ENCODE peak calls at places on chromosomes 4 and X, in seven cellular contexts. Q, B, M, D, O, K and Z are unnamed samples.

GRCh38 chr4:128483816-128484215 is 196.2 kb upstream of the PGRMC2 start:
- DNase-seq in K (no peak), B (no peak), M (no peak), Q (no peak), D (no peak), O (no peak), Z (peak; percentile 27)

GRCh38 chr4:20262221-20262620 is 10.5 kb downstream of the SLIT2 start:
- DNase-seq in M (no peak), K (no peak), Q (no peak), O (no peak), D (no peak), B (no peak), Z (no peak)

GRCh38 chrX:25069209-25069608 is 53.4 kb upstream of the ARX start:
- DNase-seq in Q (no peak), K (no peak), B (no peak), D (no peak), O (no peak), M (no peak), Z (no peak)

GRCh38 chr4:140790171-140790570 is 34.0 kb upstream of the TBC1D9 start:
- DNase-seq in O (no peak), D (no peak), M (no peak), B (no peak), K (no peak), Q (no peak), Z (no peak)

GRCh38 chr4:89868999-89869589 is 25.6 kb upstream of the MMRN1 start:
- DNase-seq in K (no peak), D (no peak), M (no peak), B (no peak), O (no peak), Q (peak; percentile 18), Z (peak; percentile 5)

GRCh38 chr4:84224522-84224921 is 274.6 kb downstream of the NKX6-1 start:
- DNase-seq in K (no peak), D (no peak), Q (no peak), M (no peak), B (no peak), O (no peak), Z (no peak)

GRCh38 chrX:14697453-14697852 is 168.1 kb downstream of the GLRA2 start:
- DNase-seq in D (peak; percentile 1), K (peak; percentile 12), B (peak; percentile 52), Q (peak; percentile 10), O (no peak), M (peak; percentile 47), Z (no peak)

GRCh38 chr4:77618383-77619241 is 13.0 kb downstream of the CXCL13 start:
- DNase-seq in D (peak; percentile 77), M (peak; percentile 88), O (peak; percentile 59), B (peak; percentile 89), K (peak; percentile 63), Q (peak; percentile 75), Z (peak; percentile 58)

GRCh38 chr4:88054909-88055308 is 47.5 kb downstream of the PKD2 start:
- DNase-seq in B (peak; percentile 79), O (no peak), K (peak; percentile 60), M (peak; percentile 60), D (peak; percentile 24), Q (peak; percentile 69), Z (peak; percentile 72)

GRCh38 chr4:176393306-176394013 is 73.7 kb downstream of the SPCS3 start:
- DNase-seq in M (peak; percentile 29), B (no peak), K (no peak), Q (no peak), D (peak; percentile 11), O (no peak), Z (peak; percentile 58)

GRCh38 chrX:2514131-2514530 is 13.4 kb upstream of the DHRSX start:
- DNase-seq in B (no peak), Q (no peak), D (no peak), M (no peak), K (no peak), O (no peak), Z (no peak)

GRCh38 chr4:83255584-83255983 is 29.0 kb downstream of the COQ2 start:
- DNase-seq in O (no peak), K (no peak), D (no peak), B (peak; percentile 85), M (no peak), Q (peak; percentile 86), Z (peak; percentile 76)

GRCh38 chr4:114997596-114997995 is 115.8 kb downstream of the NDST4 start:
- DNase-seq in D (no peak), B (no peak), M (no peak), K (no peak), Q (peak; percentile 51), O (no peak), Z (no peak)

GRCh38 chrX:99719140-99719539 is 690.9 kb downstream of the PCDH19 start:
- DNase-seq in Q (no peak), D (no peak), B (peak; percentile 3), M (peak; percentile 48), K (no peak), O (no peak), Z (no peak)

GRCh38 chr4:89316931-89317366 is 9.3 kb upstream of the GPRIN3 start:
- DNase-seq in Q (peak; percentile 73), D (no peak), K (no peak), B (peak; percentile 21), O (no peak), M (no peak), Z (peak; percentile 16)

DNA sequence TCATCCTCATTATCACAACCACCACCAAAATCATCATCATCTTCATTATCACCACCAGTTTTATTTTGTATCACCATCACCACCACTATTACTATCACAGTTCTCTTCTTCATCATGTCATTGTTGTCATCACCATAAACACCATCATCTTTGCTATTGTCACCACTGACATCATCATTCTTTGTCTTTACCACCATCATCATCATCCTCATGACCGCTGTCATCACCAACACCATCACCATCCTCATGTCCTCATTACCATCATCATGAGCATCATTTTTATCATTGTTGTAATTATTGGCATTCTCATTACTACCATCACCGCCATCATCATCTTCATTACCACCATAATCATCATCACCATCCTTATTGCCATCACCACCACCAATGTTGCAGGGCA is 31.4 kb downstream of the EVC start:
- DNase-seq in D (no peak), O (no peak), M (no peak), K (no peak), Q (no peak), B (no peak), Z (no peak)
- H4K8ac ChIP-seq in D (no peak overlapping the region), O (no peak overlapping the region), M (no peak overlapping the region), K (no peak overlapping the region), Q (no peak overlapping the region), B (no peak overlapping the region), Z (no peak overlapping the region)

DNA sequence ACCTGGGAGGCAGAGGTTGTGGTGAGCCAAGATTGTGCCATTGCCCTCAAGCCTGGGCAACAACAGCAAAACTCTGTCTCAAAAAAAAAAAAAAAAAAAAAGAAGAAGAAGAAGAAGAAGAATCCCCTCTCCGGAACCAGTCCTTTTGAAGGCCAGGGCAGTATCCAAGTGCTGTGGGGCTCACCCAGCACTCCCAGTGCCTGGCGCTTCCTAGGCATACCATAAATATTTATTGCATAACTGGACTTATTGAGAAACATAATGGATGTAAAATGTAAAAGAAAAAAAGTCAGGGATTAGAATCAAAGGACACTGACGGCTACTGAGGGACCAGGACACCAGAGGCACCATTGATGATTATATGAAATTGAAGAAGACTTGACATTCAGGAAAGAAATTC is 162.1 kb upstream of the KIT start:
- DNase-seq in Q (no peak), O (no peak), D (no peak), K (peak; percentile 66), M (no peak), B (no peak), Z (no peak)
- H4K8ac ChIP-seq in Q (no peak overlapping the region), O (no peak overlapping the region), D (no peak overlapping the region), K (no peak overlapping the region), M (no peak overlapping the region), B (no peak overlapping the region), Z (no peak overlapping the region)

GRCh38 chr4:143477487-143477886 is 36.0 kb upstream of the SMARCA5 start:
- DNase-seq in B (no peak), Q (no peak), D (no peak), K (no peak), M (no peak), O (no peak), Z (no peak)

DNA sequence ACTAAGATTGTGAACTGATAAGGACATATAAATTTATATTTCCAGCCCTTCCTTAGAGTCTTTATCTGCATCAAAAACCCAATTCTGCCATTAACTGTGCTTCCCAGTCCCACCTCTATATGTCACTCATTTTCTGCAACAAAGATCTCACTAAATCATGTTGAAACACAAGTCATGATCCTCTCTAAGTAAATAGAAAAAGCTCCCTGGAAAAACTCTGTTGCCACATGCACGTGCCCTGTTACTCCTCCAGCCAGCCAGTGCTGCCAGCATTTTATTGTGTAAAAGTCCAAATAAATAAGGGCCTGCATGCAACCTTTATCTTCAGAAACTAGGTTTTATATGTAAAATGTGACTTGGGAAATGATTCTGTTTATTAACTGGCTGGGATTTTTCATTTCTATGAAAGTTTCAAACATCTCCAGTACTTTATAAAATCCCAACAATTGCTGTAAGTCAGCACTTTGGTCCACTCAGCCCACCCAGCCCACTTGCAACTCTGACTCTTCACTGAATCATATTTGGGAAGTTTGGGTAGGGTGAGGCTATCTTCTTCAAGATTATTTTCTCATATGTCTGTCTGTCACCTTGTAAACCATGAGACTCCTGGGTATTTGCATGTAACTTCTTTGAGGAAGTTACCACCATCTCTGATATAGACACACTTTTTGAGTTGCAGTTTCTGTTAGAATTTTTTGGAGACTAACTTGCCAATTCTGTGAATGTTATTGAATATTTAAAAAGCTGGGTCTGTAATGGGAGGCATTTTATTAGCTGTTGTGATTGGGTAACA is 40.0 kb upstream of the SMARCA5 start:
- DNase-seq in B (no peak), M (no peak), Q (no peak), K (no peak), O (no peak), D (no peak), Z (no peak)
- H4K8ac ChIP-seq in B (no peak overlapping the region), M (no peak overlapping the region), Q (no peak overlapping the region), K (no peak overlapping the region), O (no peak overlapping the region), D (no peak overlapping the region), Z (no peak overlapping the region)

GRCh38 chr4:184558996-184559395 is 84.6 kb upstream of the IRF2 start:
- DNase-seq in K (no peak), O (no peak), M (no peak), D (no peak), Q (no peak), B (no peak), Z (no peak)
- H4K8ac ChIP-seq in K (no peak overlapping the region), O (no peak overlapping the region), M (no peak overlapping the region), D (no peak overlapping the region), Q (no peak overlapping the region), B (no peak overlapping the region), Z (no peak overlapping the region)

GRCh38 chr4:7993671-7994070 is 54.0 kb upstream of the AFAP1 start:
- DNase-seq in Q (no peak), D (no peak), K (no peak), O (no peak), B (no peak), M (no peak), Z (no peak)
- H4K8ac ChIP-seq in Q (no peak overlapping the region), D (no peak overlapping the region), K (no peak overlapping the region), O (no peak overlapping the region), B (no peak overlapping the region), M (no peak overlapping the region), Z (no peak overlapping the region)

GRCh38 chrX:72609313-72609712 is 36.7 kb upstream of the HDAC8 start:
- DNase-seq in B (peak; percentile 25), Q (peak; percentile 6), D (no peak), M (no peak), O (no peak), K (no peak), Z (peak; percentile 6)
- H4K8ac ChIP-seq in B (no peak overlapping the region), Q (no peak overlapping the region), D (no peak overlapping the region), M (no peak overlapping the region), O (no peak overlapping the region), K (no peak overlapping the region), Z (no peak overlapping the region)

GRCh38 chr4:119748853-119749252 is 120.2 kb upstream of the PDE5A start:
- DNase-seq in K (no peak), O (no peak), D (no peak), Q (no peak), B (no peak), M (no peak), Z (peak; percentile 66)
- H4K8ac ChIP-seq in K (no peak overlapping the region), O (no peak overlapping the region), D (no peak overlapping the region), Q (no peak overlapping the region), B (no peak overlapping the region), M (no peak overlapping the region), Z (no peak overlapping the region)